ENCODE peak calls at places on chromosome 16, in four cellular contexts. One of them, this sample, is unnamed.

GRCh38 chr16:56689171-56689570 is 6.9 kb downstream of the MT1X start:
- DNase-seq in caudate nucleus: no peak
- DNase-seq in activated naive CD4-positive, alpha-beta T cell treated with anti-CD3 and anti-CD28 coated beads for 36 hours: no peak
- DNase-seq in activated CD4-positive, alpha-beta T cell treated with anti-CD3 and anti-CD28 coated beads, Interleukin-2, amount 50 U/mL, for 1 hour: no peak
- DNase-seq in this sample: no peak

GRCh38 chr16:82891424-82891823 is 264.7 kb downstream of the CDH13 start:
- DNase-seq in caudate nucleus: no peak
- DNase-seq in activated CD4-positive, alpha-beta T cell treated with anti-CD3 and anti-CD28 coated beads, Interleukin-2, amount 50 U/mL, for 1 hour: no peak
- DNase-seq in activated naive CD4-positive, alpha-beta T cell treated with anti-CD3 and anti-CD28 coated beads for 36 hours: no peak
- DNase-seq in this sample: no peak

GRCh38 chr16:11471548-11471947 is 115.2 kb downstream of the LITAF start:
- DNase-seq in activated CD4-positive, alpha-beta T cell treated with anti-CD3 and anti-CD28 coated beads, Interleukin-2, amount 50 U/mL, for 1 hour: no peak
- DNase-seq in caudate nucleus: no peak
- DNase-seq in activated naive CD4-positive, alpha-beta T cell treated with anti-CD3 and anti-CD28 coated beads for 36 hours: no peak
- DNase-seq in this sample: no peak

GRCh38 chr16:88468289-88469129 is 15.4 kb downstream of the ZFPM1 start:
- DNase-seq in activated naive CD4-positive, alpha-beta T cell treated with anti-CD3 and anti-CD28 coated beads for 36 hours: no peak
- DNase-seq in caudate nucleus: no peak
- DNase-seq in activated CD4-positive, alpha-beta T cell treated with anti-CD3 and anti-CD28 coated beads, Interleukin-2, amount 50 U/mL, for 1 hour: no peak
- DNase-seq in this sample: peak; percentile 40

GRCh38 chr16:228151-228855 is 946 bp downstream of the LUC7L start:
- DNase-seq in caudate nucleus: no peak
- DNase-seq in activated naive CD4-positive, alpha-beta T cell treated with anti-CD3 and anti-CD28 coated beads for 36 hours: no peak
- DNase-seq in activated CD4-positive, alpha-beta T cell treated with anti-CD3 and anti-CD28 coated beads, Interleukin-2, amount 50 U/mL, for 1 hour: no peak
- DNase-seq in this sample: peak; percentile 76

GRCh38 chr16:27984121-27984520 is 79.4 kb downstream of the GSG1L start:
- DNase-seq in activated CD4-positive, alpha-beta T cell treated with anti-CD3 and anti-CD28 coated beads, Interleukin-2, amount 50 U/mL, for 1 hour: no peak
- DNase-seq in activated naive CD4-positive, alpha-beta T cell treated with anti-CD3 and anti-CD28 coated beads for 36 hours: no peak
- DNase-seq in caudate nucleus: no peak
- DNase-seq in this sample: no peak

GRCh38 chr16:87305505-87306391 is 11.4 kb downstream of the C16orf95 start:
- DNase-seq in activated CD4-positive, alpha-beta T cell treated with anti-CD3 and anti-CD28 coated beads, Interleukin-2, amount 50 U/mL, for 1 hour: no peak
- DNase-seq in caudate nucleus: no peak
- DNase-seq in activated naive CD4-positive, alpha-beta T cell treated with anti-CD3 and anti-CD28 coated beads for 36 hours: no peak
- DNase-seq in this sample: no peak

GRCh38 chr16:84105286-84105815 is 11.4 kb downstream of the MBTPS1 start:
- DNase-seq in activated CD4-positive, alpha-beta T cell treated with anti-CD3 and anti-CD28 coated beads, Interleukin-2, amount 50 U/mL, for 1 hour: no peak
- DNase-seq in activated naive CD4-positive, alpha-beta T cell treated with anti-CD3 and anti-CD28 coated beads for 36 hours: no peak
- DNase-seq in caudate nucleus: no peak
- DNase-seq in this sample: no peak

GRCh38 chr16:85652431-85653221 is 36.1 kb downstream of the GINS2 start:
- DNase-seq in caudate nucleus: peak; percentile 31
- DNase-seq in activated naive CD4-positive, alpha-beta T cell treated with anti-CD3 and anti-CD28 coated beads for 36 hours: peak; percentile 14
- DNase-seq in activated CD4-positive, alpha-beta T cell treated with anti-CD3 and anti-CD28 coated beads, Interleukin-2, amount 50 U/mL, for 1 hour: no peak
- DNase-seq in this sample: peak; percentile 35

GRCh38 chr16:1729026-1729425 is 23.0 kb downstream of the MAPK8IP3 start:
- DNase-seq in activated CD4-positive, alpha-beta T cell treated with anti-CD3 and anti-CD28 coated beads, Interleukin-2, amount 50 U/mL, for 1 hour: no peak
- DNase-seq in activated naive CD4-positive, alpha-beta T cell treated with anti-CD3 and anti-CD28 coated beads for 36 hours: no peak
- DNase-seq in caudate nucleus: no peak
- DNase-seq in this sample: no peak

GRCh38 chr16:4233431-4233830 is 8.4 kb downstream of the SRL start:
- DNase-seq in caudate nucleus: no peak
- DNase-seq in activated CD4-positive, alpha-beta T cell treated with anti-CD3 and anti-CD28 coated beads, Interleukin-2, amount 50 U/mL, for 1 hour: no peak
- DNase-seq in activated naive CD4-positive, alpha-beta T cell treated with anti-CD3 and anti-CD28 coated beads for 36 hours: no peak
- DNase-seq in this sample: no peak

GRCh38 chr16:26697826-26698225 is 368.9 kb upstream of the C16orf82 start:
- DNase-seq in activated naive CD4-positive, alpha-beta T cell treated with anti-CD3 and anti-CD28 coated beads for 36 hours: no peak
- DNase-seq in caudate nucleus: no peak
- DNase-seq in activated CD4-positive, alpha-beta T cell treated with anti-CD3 and anti-CD28 coated beads, Interleukin-2, amount 50 U/mL, for 1 hour: no peak
- DNase-seq in this sample: no peak

GRCh38 chr16:74607310-74607966 is 524 bp upstream of the GLG1 start:
- DNase-seq in activated naive CD4-positive, alpha-beta T cell treated with anti-CD3 and anti-CD28 coated beads for 36 hours: no peak
- DNase-seq in caudate nucleus: no peak
- DNase-seq in activated CD4-positive, alpha-beta T cell treated with anti-CD3 and anti-CD28 coated beads, Interleukin-2, amount 50 U/mL, for 1 hour: no peak
- DNase-seq in this sample: no peak

GRCh38 chr16:995087-995486 is 13.5 kb downstream of the SOX8 start:
- DNase-seq in caudate nucleus: no peak
- DNase-seq in activated CD4-positive, alpha-beta T cell treated with anti-CD3 and anti-CD28 coated beads, Interleukin-2, amount 50 U/mL, for 1 hour: no peak
- DNase-seq in activated naive CD4-positive, alpha-beta T cell treated with anti-CD3 and anti-CD28 coated beads for 36 hours: no peak
- DNase-seq in this sample: no peak

GRCh38 chr16:74455213-74455612 is 33.9 kb upstream of the CLEC18B start:
- DNase-seq in caudate nucleus: no peak
- DNase-seq in activated CD4-positive, alpha-beta T cell treated with anti-CD3 and anti-CD28 coated beads, Interleukin-2, amount 50 U/mL, for 1 hour: no peak
- DNase-seq in activated naive CD4-positive, alpha-beta T cell treated with anti-CD3 and anti-CD28 coated beads for 36 hours: no peak
- DNase-seq in this sample: no peak

GRCh38 chr16:11319529-11320146 is 25.6 kb upstream of the RMI2 start:
- DNase-seq in caudate nucleus: no peak
- DNase-seq in activated CD4-positive, alpha-beta T cell treated with anti-CD3 and anti-CD28 coated beads, Interleukin-2, amount 50 U/mL, for 1 hour: no peak
- DNase-seq in activated naive CD4-positive, alpha-beta T cell treated with anti-CD3 and anti-CD28 coated beads for 36 hours: no peak
- DNase-seq in this sample: peak; percentile 80

GRCh38 chr16:795580-796229 is 4.8 kb downstream of the GNG13 start:
- DNase-seq in activated naive CD4-positive, alpha-beta T cell treated with anti-CD3 and anti-CD28 coated beads for 36 hours: no peak
- DNase-seq in activated CD4-positive, alpha-beta T cell treated with anti-CD3 and anti-CD28 coated beads, Interleukin-2, amount 50 U/mL, for 1 hour: no peak
- DNase-seq in caudate nucleus: no peak
- DNase-seq in this sample: no peak

GRCh38 chr16:67173808-67174705 is 3.7 kb downstream of the NOL3 start:
- DNase-seq in activated CD4-positive, alpha-beta T cell treated with anti-CD3 and anti-CD28 coated beads, Interleukin-2, amount 50 U/mL, for 1 hour: peak; percentile 63
- DNase-seq in activated naive CD4-positive, alpha-beta T cell treated with anti-CD3 and anti-CD28 coated beads for 36 hours: peak; percentile 70
- DNase-seq in caudate nucleus: peak; percentile 76
- DNase-seq in this sample: peak; percentile 97

GRCh38 chr16:87178977-87179376 is 138.2 kb downstream of the C16orf95 start:
- DNase-seq in caudate nucleus: no peak
- DNase-seq in activated CD4-positive, alpha-beta T cell treated with anti-CD3 and anti-CD28 coated beads, Interleukin-2, amount 50 U/mL, for 1 hour: no peak
- DNase-seq in activated naive CD4-positive, alpha-beta T cell treated with anti-CD3 and anti-CD28 coated beads for 36 hours: no peak
- DNase-seq in this sample: no peak

GRCh38 chr16:29729116-29729521 is 16.7 kb downstream of the C16orf54 start:
- DNase-seq in activated naive CD4-positive, alpha-beta T cell treated with anti-CD3 and anti-CD28 coated beads for 36 hours: no peak
- DNase-seq in activated CD4-positive, alpha-beta T cell treated with anti-CD3 and anti-CD28 coated beads, Interleukin-2, amount 50 U/mL, for 1 hour: no peak
- DNase-seq in caudate nucleus: no peak
- DNase-seq in this sample: peak; percentile 30

GRCh38 chr16:54437921-54438320 is 151.3 kb upstream of the IRX3 start:
- DNase-seq in activated naive CD4-positive, alpha-beta T cell treated with anti-CD3 and anti-CD28 coated beads for 36 hours: no peak
- DNase-seq in caudate nucleus: no peak
- DNase-seq in activated CD4-positive, alpha-beta T cell treated with anti-CD3 and anti-CD28 coated beads, Interleukin-2, amount 50 U/mL, for 1 hour: no peak
- DNase-seq in this sample: no peak

GRCh38 chr16:78879046-78879445 is 721.5 kb downstream of the MAF start:
- DNase-seq in activated CD4-positive, alpha-beta T cell treated with anti-CD3 and anti-CD28 coated beads, Interleukin-2, amount 50 U/mL, for 1 hour: no peak
- DNase-seq in caudate nucleus: no peak
- DNase-seq in activated naive CD4-positive, alpha-beta T cell treated with anti-CD3 and anti-CD28 coated beads for 36 hours: no peak
- DNase-seq in this sample: no peak

GRCh38 chr16:67766281-67766680 is 40.1 kb downstream of the RANBP10 start:
- DNase-seq in caudate nucleus: no peak
- DNase-seq in activated CD4-positive, alpha-beta T cell treated with anti-CD3 and anti-CD28 coated beads, Interleukin-2, amount 50 U/mL, for 1 hour: no peak
- DNase-seq in activated naive CD4-positive, alpha-beta T cell treated with anti-CD3 and anti-CD28 coated beads for 36 hours: no peak
- DNase-seq in this sample: no peak

GRCh38 chr16:14485131-14485551 is 144.9 kb downstream of the PARN start:
- DNase-seq in activated CD4-positive, alpha-beta T cell treated with anti-CD3 and anti-CD28 coated beads, Interleukin-2, amount 50 U/mL, for 1 hour: no peak
- DNase-seq in caudate nucleus: no peak
- DNase-seq in activated naive CD4-positive, alpha-beta T cell treated with anti-CD3 and anti-CD28 coated beads for 36 hours: no peak
- DNase-seq in this sample: no peak

GRCh38 chr16:73147958-73148357 is 100.0 kb upstream of the ZFHX3 start:
- DNase-seq in caudate nucleus: no peak
- DNase-seq in activated naive CD4-positive, alpha-beta T cell treated with anti-CD3 and anti-CD28 coated beads for 36 hours: no peak
- DNase-seq in activated CD4-positive, alpha-beta T cell treated with anti-CD3 and anti-CD28 coated beads, Interleukin-2, amount 50 U/mL, for 1 hour: no peak
- DNase-seq in this sample: no peak

GRCh38 chr16:76964464-76965154 is 226.4 kb upstream of the MON1B start:
- DNase-seq in activated CD4-positive, alpha-beta T cell treated with anti-CD3 and anti-CD28 coated beads, Interleukin-2, amount 50 U/mL, for 1 hour: no peak
- DNase-seq in activated naive CD4-positive, alpha-beta T cell treated with anti-CD3 and anti-CD28 coated beads for 36 hours: no peak
- DNase-seq in caudate nucleus: no peak
- DNase-seq in this sample: no peak

GRCh38 chr16:22010902-22011301 is 3.0 kb downstream of the MOSMO start:
- DNase-seq in activated CD4-positive, alpha-beta T cell treated with anti-CD3 and anti-CD28 coated beads, Interleukin-2, amount 50 U/mL, for 1 hour: no peak
- DNase-seq in caudate nucleus: no peak
- DNase-seq in activated naive CD4-positive, alpha-beta T cell treated with anti-CD3 and anti-CD28 coated beads for 36 hours: no peak
- DNase-seq in this sample: no peak

GRCh38 chr16:81405702-81406113 is 38.9 kb upstream of the CMIP start:
- DNase-seq in caudate nucleus: no peak
- DNase-seq in activated naive CD4-positive, alpha-beta T cell treated with anti-CD3 and anti-CD28 coated beads for 36 hours: no peak
- DNase-seq in activated CD4-positive, alpha-beta T cell treated with anti-CD3 and anti-CD28 coated beads, Interleukin-2, amount 50 U/mL, for 1 hour: no peak
- DNase-seq in this sample: no peak

GRCh38 chr16:3096362-3096761 is 2.7 kb downstream of the ZSCAN10 start:
- DNase-seq in activated naive CD4-positive, alpha-beta T cell treated with anti-CD3 and anti-CD28 coated beads for 36 hours: no peak
- DNase-seq in activated CD4-positive, alpha-beta T cell treated with anti-CD3 and anti-CD28 coated beads, Interleukin-2, amount 50 U/mL, for 1 hour: no peak
- DNase-seq in caudate nucleus: no peak
- DNase-seq in this sample: no peak

GRCh38 chr16:57084257-57084770 is 8.1 kb upstream of the CPNE2 start:
- DNase-seq in caudate nucleus: peak; percentile 52
- DNase-seq in activated CD4-positive, alpha-beta T cell treated with anti-CD3 and anti-CD28 coated beads, Interleukin-2, amount 50 U/mL, for 1 hour: peak; percentile 71
- DNase-seq in activated naive CD4-positive, alpha-beta T cell treated with anti-CD3 and anti-CD28 coated beads for 36 hours: peak; percentile 86
- DNase-seq in this sample: peak; percentile 80

GRCh38 chr16:11259288-11259621 is 3.3 kb upstream of the SOCS1 start:
- DNase-seq in caudate nucleus: no peak
- DNase-seq in activated naive CD4-positive, alpha-beta T cell treated with anti-CD3 and anti-CD28 coated beads for 36 hours: no peak
- DNase-seq in activated CD4-positive, alpha-beta T cell treated with anti-CD3 and anti-CD28 coated beads, Interleukin-2, amount 50 U/mL, for 1 hour: no peak
- DNase-seq in this sample: no peak

GRCh38 chr16:55284718-55285099 is 39.3 kb upstream of the IRX6 start:
- DNase-seq in activated naive CD4-positive, alpha-beta T cell treated with anti-CD3 and anti-CD28 coated beads for 36 hours: no peak
- DNase-seq in activated CD4-positive, alpha-beta T cell treated with anti-CD3 and anti-CD28 coated beads, Interleukin-2, amount 50 U/mL, for 1 hour: no peak
- DNase-seq in caudate nucleus: no peak
- DNase-seq in this sample: no peak

This sample was measured in RPMI8226.